ENCODE peak calls at places on chromosomes 16 and 17, in eight cellular contexts. X is fibroblast of lung; Z is NCI-H510A treated with DMSO at 0.1 percent for 48 hours; A is neural progenitor cell; F is NCI-H774; E is stimulated activated CD4-positive, alpha-beta T cell treated with anti-CD3 and anti-CD28 coated beads, Interleukin-2, amount 100 ng/mL, for 24 hours; L is SHP77; M is neuronal stem cell. Y is an unnamed sample.

GRCh38 chr17:80738406-80738805 is 193.8 kb downstream of the RPTOR start:
- DNase-seq in A (no peak), X (no peak), F (no peak), L (no peak), E (no peak), M (no peak), Z (no peak), Y (no peak)

GRCh38 chr17:80936218-80936617 is 55.4 kb upstream of the CHMP6 start:
- DNase-seq in L (no peak), Z (no peak), F (no peak), M (no peak), E (no peak), X (no peak), A (no peak), Y (no peak)

GRCh38 chr17:69609495-69610315 is 195.2 kb downstream of the MAP2K6 start:
- DNase-seq in L (no peak), E (no peak), Z (no peak), A (peak; percentile 27), X (peak; percentile 69), M (no peak), F (no peak), Y (peak; percentile 27)

GRCh38 chr17:80145076-80146075 is 1.6 kb downstream of the EIF4A3 start:
- DNase-seq in X (no peak), Z (no peak), M (no peak), E (no peak), F (no peak), L (no peak), A (no peak), Y (no peak)

GRCh38 chr16:89193576-89194293 is 6.6 kb downstream of the SLC22A31 start:
- DNase-seq in L (no peak), M (no peak), F (no peak), Z (no peak), X (no peak), E (no peak), A (peak; percentile 14), Y (no peak)

GRCh38 chr17:570403-570802 is 144.2 kb downstream of the VPS53 start:
- DNase-seq in M (no peak), E (no peak), L (no peak), F (no peak), Z (no peak), X (no peak), A (no peak), Y (no peak)

GRCh38 chr17:68029512-68030215 is 5.9 kb upstream of the KPNA2 start:
- DNase-seq in Z (peak; percentile 80), M (no peak), X (no peak), E (no peak), L (peak; percentile 30), F (peak; percentile 27), A (no peak), Y (no peak)

GRCh38 chr17:46876353-46876887 is 25.0 kb downstream of the WNT9B start:
- DNase-seq in Z (peak; percentile 90), F (peak; percentile 94), A (peak; percentile 53), L (peak; percentile 72), E (no peak), M (no peak), X (no peak), Y (no peak)

GRCh38 chr16:55737966-55738365 is 82.2 kb downstream of the SLC6A2 start:
- DNase-seq in M (no peak), F (no peak), Z (no peak), A (no peak), L (no peak), E (no peak), X (no peak), Y (no peak)